ENCODE peak calls at places on chromosomes 3 and 15, in seven cellular contexts. U, P, S, J, C, D and K are unnamed samples.

GRCh38 chr3:192928016-192928415 is 10.4 kb upstream of the MB21D2 start:
- DNase-seq in U (no peak), P (no peak), S (no peak), J (no peak), C (no peak), D (no peak), K (no peak)

GRCh38 chr15:100338971-100339444 is 2.8 kb downstream of the ADAMTS17 start:
- DNase-seq in U (no peak), P (peak), S (peak), J (peak), C (peak), D (peak), K (peak)

GRCh38 chr3:187741403-187742350 is 3.6 kb downstream of the BCL6 start:
- DNase-seq in U (peak), P (peak), S (peak), J (peak), C (peak), D (no peak), K (peak)

GRCh38 chr3:105662326-105662725 is 206.5 kb downstream of the CBLB start:
- DNase-seq in U (no peak), P (no peak), S (no peak), J (no peak), C (no peak), D (no peak), K (no peak)

GRCh38 chr15:94324835-94325767 is 93.7 kb downstream of the MCTP2 start:
- DNase-seq in U (no peak), P (no peak), S (peak), J (no peak), C (no peak), D (no peak), K (no peak)

GRCh38 chr3:13179181-13179580 is 106.0 kb upstream of the IQSEC1 start:
- DNase-seq in U (no peak), P (no peak), S (no peak), J (no peak), C (no peak), D (no peak), K (no peak)

GRCh38 chr3:13530241-13531009 is 18.5 kb upstream of the FBLN2 start:
- DNase-seq in U (no peak), P (no peak), S (no peak), J (no peak), C (no peak), D (no peak), K (no peak)

GRCh38 chr15:90789496-90789895 is 72.3 kb downstream of the BLM start:
- DNase-seq in U (no peak), P (no peak), S (no peak), J (no peak), C (no peak), D (peak), K (no peak)

GRCh38 chr3:51963951-51964451 is 3.3 kb downstream of the PCBP4 start:
- DNase-seq in U (no peak), P (peak), S (peak), J (no peak), C (no peak), D (peak), K (no peak)

GRCh38 chr3:172608575-172608974 is 85.3 kb upstream of the TNFSF10 start:
- DNase-seq in U (no peak), P (no peak), S (no peak), J (no peak), C (no peak), D (no peak), K (no peak)

GRCh38 chr15:45442497-45443135 is 64.3 kb upstream of the GATM start:
- DNase-seq in U (no peak), P (no peak), S (no peak), J (no peak), C (no peak), D (no peak), K (no peak)

GRCh38 chr3:29144807-29145206 is 136.1 kb upstream of the RBMS3 start:
- DNase-seq in U (no peak), P (no peak), S (no peak), J (no peak), C (no peak), D (no peak), K (no peak)

GRCh38 chr15:35308802-35309201 is 223.7 kb upstream of the NANOGP8 start:
- DNase-seq in U (no peak), P (no peak), S (no peak), J (no peak), C (no peak), D (no peak), K (no peak)

GRCh38 chr3:143484851-143485512 is 363.3 kb downstream of the SLC9A9 start:
- DNase-seq in U (no peak), P (no peak), S (no peak), J (no peak), C (no peak), D (no peak), K (no peak)

GRCh38 chr3:27072943-27073725 is 296.0 kb downstream of the NEK10 start:
- DNase-seq in U (no peak), P (no peak), S (no peak), J (no peak), C (no peak), D (no peak), K (no peak)

GRCh38 chr3:151227438-151228290 is 24.6 kb upstream of the GPR171 start:
- DNase-seq in U (peak), P (peak), S (peak), J (peak), C (peak), D (peak), K (peak)

GRCh38 chr3:101521251-101521701 is 8.3 kb upstream of the SENP7 start:
- DNase-seq in U (no peak), P (no peak), S (peak), J (no peak), C (peak), D (peak), K (peak)

GRCh38 chr3:36635731-36636130 is 128.6 kb downstream of the DCLK3 start:
- DNase-seq in U (no peak), P (no peak), S (no peak), J (no peak), C (no peak), D (no peak), K (no peak)

GRCh38 chr3:45547202-45547701 is 47.3 kb upstream of the LIMD1 start:
- DNase-seq in U (no peak), P (no peak), S (no peak), J (no peak), C (no peak), D (no peak), K (no peak)

GRCh38 chr3:101898062-101898461 is 48.7 kb downstream of the NFKBIZ start:
- DNase-seq in U (no peak), P (no peak), S (no peak), J (no peak), C (no peak), D (no peak), K (no peak)

GRCh38 chr3:108552267-108553159 is 36.7 kb downstream of the CIP2A start:
- DNase-seq in U (no peak), P (no peak), S (no peak), J (peak), C (peak), D (peak), K (peak)

GRCh38 chr3:31172336-31172735 is 277.9 kb upstream of the GADL1 start:
- DNase-seq in U (no peak), P (no peak), S (no peak), J (no peak), C (no peak), D (no peak), K (no peak)

GRCh38 chr3:185900228-185900627 is 37.6 kb downstream of the TRA2B start:
- DNase-seq in U (no peak), P (no peak), S (no peak), J (peak), C (no peak), D (no peak), K (no peak)

GRCh38 chr3:53938645-53939044 is 47.0 kb upstream of the SELENOK start:
- DNase-seq in U (no peak), P (peak), S (no peak), J (peak), C (peak), D (peak), K (peak)

GRCh38 chr15:73965094-73965729 is 26.9 kb downstream of the STOML1 start:
- DNase-seq in U (no peak), P (peak), S (no peak), J (no peak), C (no peak), D (no peak), K (no peak)

GRCh38 chr3:183764854-183765731 is 60.3 kb downstream of the MAP6D1 start:
- DNase-seq in U (no peak), P (no peak), S (no peak), J (no peak), C (no peak), D (no peak), K (no peak)

GRCh38 chr15:31274496-31275330 is 51.9 kb upstream of the KLF13 start:
- DNase-seq in U (no peak), P (no peak), S (no peak), J (no peak), C (peak), D (no peak), K (no peak)

GRCh38 chr15:70535071-70535954 is 228.0 kb downstream of the UACA start:
- DNase-seq in U (no peak), P (no peak), S (peak), J (peak), C (peak), D (no peak), K (peak)

GRCh38 chr3:108060331-108060730 is 30.5 kb downstream of the CD47 start:
- DNase-seq in U (no peak), P (no peak), S (no peak), J (no peak), C (no peak), D (no peak), K (no peak)

GRCh38 chr3:23741403-23741706 is 64.4 kb upstream of the UBE2E1 start:
- DNase-seq in U (no peak), P (no peak), S (no peak), J (no peak), C (no peak), D (no peak), K (no peak)

GRCh38 chr15:69860921-69861320 is 236.8 kb downstream of the TLE3 start:
- DNase-seq in U (no peak), P (no peak), S (no peak), J (no peak), C (no peak), D (no peak), K (no peak)

GRCh38 chr3:129016366-129016724 is 15.2 kb downstream of the EFCC1 start:
- DNase-seq in U (peak), P (no peak), S (peak), J (peak), C (peak), D (peak), K (peak)

GRCh38 chr3:95813261-95813660 is 1001.1 kb upstream of the EPHA6 start:
- DNase-seq in U (no peak), P (no peak), S (no peak), J (no peak), C (no peak), D (no peak), K (no peak)

GRCh38 chr15:80749589-80749988 is 29.6 kb upstream of the CEMIP start:
- DNase-seq in U (no peak), P (no peak), S (no peak), J (no peak), C (no peak), D (no peak), K (no peak)

GRCh38 chr3:128503751-128504532 is 10.9 kb upstream of the GATA2 start:
- DNase-seq in U (no peak), P (no peak), S (no peak), J (no peak), C (no peak), D (no peak), K (no peak)

GRCh38 chr3:74370342-74370741 is 244.1 kb downstream of the CNTN3 start:
- DNase-seq in U (no peak), P (no peak), S (no peak), J (no peak), C (no peak), D (no peak), K (no peak)